ENCODE peak calls at places on chromosomes 16 and 17, in seven cellular contexts. C is NAMALWA; X is thoracic aorta; J is activated CD4-positive, alpha-beta T cell treated with anti-CD3 and anti-CD28 coated beads for 36 hours; F is GM12865; O is HCEC 1CT; H is non-pigmented ciliary epithelial cell. V is an unnamed sample.

GRCh38 chr17:1643999-1644492 is 1.5 kb downstream of the SCARF1 start:
- DNase-seq in O (no peak), F (peak), H (no peak), C (no peak), J (no peak), X (no peak), V (no peak)

GRCh38 chr17:7834554-7834890 is 505 bp downstream of the KDM6B start:
- DNase-seq in O (no peak), F (peak), C (no peak), X (no peak), H (no peak), J (peak), V (no peak)

GRCh38 chr17:39611441-39612112 is 3.9 kb upstream of the NEUROD2 start:
- DNase-seq in J (no peak), C (no peak), F (no peak), O (no peak), H (no peak), X (no peak), V (no peak)

GRCh38 chr17:1967092-1967662 is 58.0 kb downstream of the RTN4RL1 start:
- DNase-seq in H (no peak), O (no peak), J (peak), C (no peak), F (no peak), X (no peak), V (no peak)

GRCh38 chr16:62253926-62254325 is 217.7 kb upstream of the CDH8 start:
- DNase-seq in O (no peak), X (no peak), C (no peak), F (no peak), J (no peak), H (no peak), V (no peak)

GRCh38 chr16:50058091-50058771 is 7.5 kb upstream of the HEATR3 start:
- DNase-seq in O (no peak), H (no peak), J (no peak), X (no peak), C (no peak), F (no peak), V (no peak)

GRCh38 chr16:78851266-78851665 is 749.3 kb downstream of the MAF start:
- DNase-seq in F (no peak), X (no peak), J (no peak), C (no peak), O (no peak), H (no peak), V (no peak)

GRCh38 chr16:89060207-89060794 is 33.4 kb upstream of the ACSF3 start:
- DNase-seq in H (no peak), J (peak), X (no peak), C (peak), F (peak), O (no peak), V (no peak)

GRCh38 chr16:60771138-60771537 is 1265.1 kb downstream of the CDH8 start:
- DNase-seq in H (no peak), J (no peak), F (no peak), X (no peak), C (peak), O (no peak), V (no peak)

GRCh38 chr16:89945654-89946053 is 2.9 kb upstream of the DEF8 start:
- DNase-seq in C (no peak), O (no peak), X (no peak), F (no peak), J (no peak), H (no peak), V (no peak)

GRCh38 chr16:84606081-84606875 is 11.6 kb downstream of the COTL1 start:
- DNase-seq in C (no peak), J (peak), X (no peak), F (no peak), H (no peak), O (no peak), V (no peak)

GRCh38 chr17:56808503-56808902 is 25.2 kb downstream of the C17orf67 start:
- DNase-seq in X (no peak), C (no peak), H (no peak), J (no peak), O (no peak), F (no peak), V (no peak)

GRCh38 chr16:46924402-46924801 is 40.2 kb downstream of the GPT2 start:
- DNase-seq in F (no peak), X (no peak), J (no peak), H (no peak), O (no peak), C (no peak), V (no peak)

GRCh38 chr17:2691965-2692780 is 19.4 kb downstream of the CLUH start:
- DNase-seq in F (no peak), O (no peak), C (no peak), H (no peak), X (no peak), J (no peak), V (peak)

GRCh38 chr17:49787932-49788442 is 494 bp upstream of the KAT7 start:
- DNase-seq in X (no peak), C (no peak), H (no peak), J (peak), O (no peak), F (peak), V (no peak)

GRCh38 chr17:78230252-78230962 is 1.0 kb upstream of the TMEM235 start:
- DNase-seq in X (no peak), C (no peak), J (no peak), H (no peak), F (no peak), O (no peak), V (no peak)

GRCh38 chr17:78766225-78766624 is 15.8 kb downstream of the CYTH1 start:
- DNase-seq in X (no peak), C (no peak), H (no peak), F (no peak), O (no peak), J (no peak), V (no peak)

V was measured in suprapubic skin.